ENCODE peak calls at places on chromosome 10, in four cellular contexts. H, V, N and Y are unnamed samples.

GRCh38 chr10:33306756-33307519 is 27.5 kb downstream of the NRP1 start:
- DNase-seq in N (no peak), H (no peak), V (no peak), Y (no peak)

GRCh38 chr10:78934499-78934898 is 134.3 kb upstream of the ZMIZ1 start:
- DNase-seq in H (no peak), V (no peak), N (peak; percentile 28), Y (no peak)

GRCh38 chr10:7587168-7587864 is 79.5 kb downstream of the ITIH5 start:
- DNase-seq in N (no peak), H (no peak), V (no peak), Y (no peak)

GRCh38 chr10:86958109-86958830 is at the start of gene SNCG:
- DNase-seq in N (peak; percentile 86), V (no peak), H (no peak), Y (no peak)

GRCh38 chr10:113073549-113074189 is 123.6 kb downstream of the TCF7L2 start:
- DNase-seq in N (peak; percentile 85), V (peak; percentile 38), H (peak; percentile 53), Y (no peak)

GRCh38 chr10:118701529-118702323 is 53.0 kb downstream of the CACUL1 start:
- DNase-seq in H (no peak), N (no peak), V (no peak), Y (no peak)

GRCh38 chr10:98886686-98887085 is 349.0 kb downstream of the HPSE2 start:
- DNase-seq in H (no peak), V (no peak), N (no peak), Y (no peak)

GRCh38 chr10:69766161-69766910 is 35.4 kb upstream of the COL13A1 start:
- DNase-seq in H (no peak), V (no peak), N (peak; percentile 80), Y (no peak)

GRCh38 chr10:52779541-52780390 is 7.2 kb upstream of the MBL2 start:
- DNase-seq in H (peak; percentile 47), V (no peak), N (peak; percentile 82), Y (no peak)

GRCh38 chr10:72242675-72243074 is 26.6 kb upstream of the ASCC1 start:
- DNase-seq in N (peak; percentile 83), H (peak; percentile 73), V (no peak), Y (no peak)

GRCh38 chr10:55160904-55161303 is 359.9 kb upstream of the PCDH15 start:
- DNase-seq in N (no peak), H (no peak), V (no peak), Y (no peak)

GRCh38 chr10:102322914-102323313 is 72.6 kb upstream of the NFKB2 start:
- DNase-seq in N (no peak), H (no peak), V (no peak), Y (no peak)

GRCh38 chr10:104202231-104202630 is 29.9 kb downstream of the CFAP43 start:
- DNase-seq in V (no peak), N (no peak), H (no peak), Y (no peak)

GRCh38 chr10:61188691-61189090 is 244.7 kb upstream of the RHOBTB1 start:
- DNase-seq in V (no peak), N (no peak), H (no peak), Y (no peak)

GRCh38 chr10:1093696-1094095 is 37.5 kb downstream of the WDR37 start:
- DNase-seq in H (no peak), V (no peak), N (no peak), Y (no peak)

GRCh38 chr10:103281753-103282152 is 4.8 kb downstream of the INA start:
- DNase-seq in N (no peak), V (no peak), H (no peak), Y (no peak)

GRCh38 chr10:33334170-33334838 is at the start of gene NRP1:
- DNase-seq in N (peak; percentile 73), H (peak; percentile 40), V (no peak), Y (no peak)

GRCh38 chr10:129978980-129979379 is 14.9 kb upstream of the EBF3 start:
- DNase-seq in N (no peak), H (no peak), V (no peak), Y (no peak)

GRCh38 chr10:95229724-95230627 is 35.9 kb downstream of the ACSM6 start:
- DNase-seq in N (no peak), H (no peak), V (peak; percentile 83), Y (no peak)

GRCh38 chr10:76184647-76185046 is 753.2 kb downstream of the LRMDA start:
- DNase-seq in V (no peak), H (no peak), N (no peak), Y (no peak)

GRCh38 chr10:4407783-4408182 is 418.2 kb upstream of the AKR1E2 start:
- DNase-seq in V (peak; percentile 46), H (no peak), N (no peak), Y (no peak)

GRCh38 chr10:73209705-73210104 is 37.4 kb downstream of the DNAJC9 start:
- DNase-seq in V (no peak), N (no peak), H (no peak), Y (no peak)

GRCh38 chr10:80279146-80279545 is 10.3 kb downstream of the MAT1A start:
- DNase-seq in N (no peak), H (no peak), V (no peak), Y (no peak)

GRCh38 chr10:79150444-79150754 is 81.6 kb downstream of the ZMIZ1 start:
- DNase-seq in H (no peak), V (no peak), N (no peak), Y (no peak)

GRCh38 chr10:52769966-52770365 is 2.6 kb downstream of the MBL2 start:
- DNase-seq in V (no peak), N (no peak), H (no peak), Y (no peak)

GRCh38 chr10:58950618-58951017 is 225.8 kb upstream of the PHYHIPL start:
- DNase-seq in H (no peak), V (no peak), N (no peak), Y (no peak)

GRCh38 chr10:11325817-11326216 is 285.6 kb downstream of the USP6NL start:
- DNase-seq in V (no peak), N (no peak), H (no peak), Y (no peak)

GRCh38 chr10:11324761-11325321 is 286.6 kb downstream of the USP6NL start:
- DNase-seq in H (no peak), V (no peak), N (no peak), Y (no peak)

GRCh38 chr10:11326241-11326640 is 285.2 kb downstream of the USP6NL start:
- DNase-seq in H (no peak), N (no peak), V (no peak), Y (no peak)

GRCh38 chr10:11328264-11329054 is 283.0 kb downstream of the USP6NL start:
- DNase-seq in H (no peak), V (no peak), N (peak; percentile 71), Y (no peak)

GRCh38 chr10:11326919-11327318 is 284.5 kb downstream of the USP6NL start:
- DNase-seq in N (no peak), V (no peak), H (no peak), Y (no peak)
- H3K9me3 ChIP-seq in N (no peaks in the 10 kb centered on the region), V (no peaks in the 10 kb centered on the region), H (no peaks in the 10 kb centered on the region), Y (no peaks in the 10 kb centered on the region)

DNA sequence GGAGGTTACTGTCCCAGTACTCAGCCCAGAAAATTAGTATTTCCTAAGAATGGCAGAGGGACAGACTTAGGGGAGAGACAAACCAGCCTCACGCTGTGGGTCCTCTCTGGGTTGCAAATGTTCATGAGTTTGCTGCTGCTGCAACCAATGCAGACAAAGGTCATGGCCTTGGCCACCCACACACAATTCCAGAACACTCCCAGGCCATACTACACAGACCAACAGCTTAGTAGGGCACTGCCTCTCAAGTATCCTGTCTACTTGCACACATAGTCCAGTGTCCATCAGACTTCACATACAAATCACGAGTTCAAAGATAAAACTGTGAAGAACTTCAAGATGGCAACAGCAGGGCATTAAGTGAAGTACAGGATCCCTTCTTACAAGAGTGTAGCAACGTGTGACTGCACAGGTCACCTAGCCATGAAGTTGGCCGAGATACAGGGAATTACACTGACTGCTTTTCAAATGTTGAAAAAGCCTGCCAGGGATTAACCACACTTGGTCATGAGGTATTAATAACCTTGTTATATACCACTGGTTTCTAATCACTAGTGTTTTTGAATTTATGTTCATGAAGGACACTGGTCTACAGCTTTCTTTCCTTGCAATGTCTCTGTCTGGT is 40.0 kb downstream of the ZNF33B start:
- DNase-seq in V (no peak), N (no peak), H (no peak), Y (no peak)
- H3K9me3 ChIP-seq in V (peaks cover 6% of the 10 kb centered on the region), N (no peaks in the 10 kb centered on the region), H (no peaks in the 10 kb centered on the region), Y (peaks cover 21% of the 10 kb centered on the region)

GRCh38 chr10:109126541-109126940 is 796.8 kb downstream of the XPNPEP1 start:
- DNase-seq in H (no peak), N (no peak), V (no peak), Y (no peak)
- H3K9me3 ChIP-seq in H (no peaks in the 10 kb centered on the region), N (no peaks in the 10 kb centered on the region), V (peaks cover under 1% of the 10 kb centered on the region), Y (peaks cover 4% of the 10 kb centered on the region)

GRCh38 chr10:128571745-128572144 is 445.5 kb upstream of the MKI67 start:
- DNase-seq in H (no peak), V (no peak), N (no peak), Y (no peak)

GRCh38 chr10:128572696-128573095 is 446.5 kb upstream of the MKI67 start:
- DNase-seq in V (no peak), H (no peak), N (no peak), Y (no peak)

GRCh38 chr10:128573236-128573800 is 447.1 kb upstream of the MKI67 start:
- DNase-seq in N (no peak), V (no peak), H (no peak), Y (no peak)

GRCh38 chr10:128574616-128575210 is 448.5 kb upstream of the MKI67 start:
- DNase-seq in V (no peak), H (no peak), N (no peak), Y (no peak)

DNA sequence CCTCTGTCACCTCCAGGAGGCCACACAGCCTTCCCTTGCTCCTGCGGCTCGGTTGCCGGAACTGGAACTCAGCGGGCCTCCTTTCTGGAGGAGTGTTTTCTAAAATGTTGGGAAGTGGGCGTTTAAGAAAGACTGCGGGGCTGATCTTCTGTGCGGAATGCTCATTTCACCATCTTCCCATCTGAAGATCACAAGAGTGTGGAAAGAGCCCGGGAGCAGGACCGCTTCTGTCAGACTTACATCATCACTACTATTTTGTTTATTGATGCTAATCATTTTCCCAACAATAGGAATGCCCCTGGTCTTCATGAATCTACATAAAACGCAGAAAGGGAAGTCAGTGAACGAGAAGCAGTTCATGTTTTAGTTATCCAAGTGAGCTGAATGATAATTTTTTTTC is 447.7 kb upstream of the MKI67 start:
- DNase-seq in V (no peak), H (no peak), N (no peak), Y (no peak)
- H3K9me3 ChIP-seq in V (no peaks in the 10 kb centered on the region), H (no peaks in the 10 kb centered on the region), N (no peaks in the 10 kb centered on the region), Y (no peaks in the 10 kb centered on the region)